ENCODE peak calls at places on chromosomes 13 and 19, in five cellular contexts. One of them, this sample, is unnamed.
A peak's percentile ranks its signal among the peaks of the same experiment; 100 is the strongest.

GRCh38 chr13:48443442-48444208 is 30.7 kb upstream of the LPAR6 start:
- DNase-seq in IMR-90: no peak
- DNase-seq in neuronal stem cell: no peak
- DNase-seq in A549: no peak
- DNase-seq in mesenchymal stem cell: no peak
- DNase-seq in this sample: no peak

GRCh38 chr19:30733826-30734550 is 361.8 kb downstream of the ZNF536 start:
- DNase-seq in IMR-90: no peak
- DNase-seq in neuronal stem cell: peak; percentile 12
- DNase-seq in A549: no peak
- DNase-seq in mesenchymal stem cell: no peak
- DNase-seq in this sample: no peak

GRCh38 chr19:56507446-56508281 is at the start of gene ZNF471:
- DNase-seq in IMR-90: peak; percentile 98
- DNase-seq in neuronal stem cell: peak; percentile 97
- DNase-seq in A549: peak; percentile 4
- DNase-seq in mesenchymal stem cell: peak; percentile 99
- DNase-seq in this sample: peak; percentile 99

GRCh38 chr13:26021516-26021915 is 30.3 kb downstream of the SHISA2 start:
- DNase-seq in IMR-90: no peak
- DNase-seq in neuronal stem cell: no peak
- DNase-seq in A549: no peak
- DNase-seq in mesenchymal stem cell: no peak
- DNase-seq in this sample: peak; percentile 51

GRCh38 chr13:49560270-49561063 is 24.9 kb downstream of the RCBTB1 start:
- DNase-seq in IMR-90: peak; percentile 79
- DNase-seq in neuronal stem cell: no peak
- DNase-seq in A549: peak; percentile 9
- DNase-seq in mesenchymal stem cell: peak; percentile 67
- DNase-seq in this sample: peak; percentile 20

GRCh38 chr19:38145627-38146026 is 78.4 kb downstream of the DPF1 start:
- DNase-seq in IMR-90: no peak
- DNase-seq in neuronal stem cell: no peak
- DNase-seq in A549: no peak
- DNase-seq in mesenchymal stem cell: no peak
- DNase-seq in this sample: peak; percentile 73

GRCh38 chr13:41652735-41653361 is 195.5 kb downstream of the RGCC start:
- DNase-seq in IMR-90: peak; percentile 79
- DNase-seq in neuronal stem cell: peak; percentile 12
- DNase-seq in A549: peak; percentile 7
- DNase-seq in mesenchymal stem cell: peak; percentile 64
- DNase-seq in this sample: peak; percentile 60

GRCh38 chr19:49809155-49809986 is 3.7 kb downstream of the FUZ start:
- DNase-seq in IMR-90: no peak
- DNase-seq in neuronal stem cell: no peak
- DNase-seq in A549: peak; percentile 60
- DNase-seq in mesenchymal stem cell: peak; percentile 42
- DNase-seq in this sample: no peak

GRCh38 chr13:101673360-101674105 is 221.1 kb downstream of the ITGBL1 start:
- DNase-seq in IMR-90: no peak
- DNase-seq in neuronal stem cell: no peak
- DNase-seq in A549: no peak
- DNase-seq in mesenchymal stem cell: no peak
- DNase-seq in this sample: no peak

GRCh38 chr19:35088514-35088913 is 27.1 kb upstream of the FXYD3 start:
- DNase-seq in IMR-90: peak; percentile 87
- DNase-seq in neuronal stem cell: no peak
- DNase-seq in A549: peak; percentile 51
- DNase-seq in mesenchymal stem cell: peak; percentile 87
- DNase-seq in this sample: peak; percentile 77

GRCh38 chr13:37618554-37618953 is 20.0 kb upstream of the POSTN start:
- DNase-seq in IMR-90: peak; percentile 84
- DNase-seq in neuronal stem cell: no peak
- DNase-seq in A549: no peak
- DNase-seq in mesenchymal stem cell: peak; percentile 50
- DNase-seq in this sample: peak; percentile 92

GRCh38 chr13:44869167-44869566 is 120.1 kb downstream of the NUFIP1 start:
- DNase-seq in IMR-90: no peak
- DNase-seq in neuronal stem cell: no peak
- DNase-seq in A549: no peak
- DNase-seq in mesenchymal stem cell: no peak
- DNase-seq in this sample: no peak

GRCh38 chr19:37778613-37779138 is 710 bp downstream of the ZNF573 start:
- DNase-seq in IMR-90: peak; percentile 0
- DNase-seq in neuronal stem cell: peak; percentile 1
- DNase-seq in A549: peak; percentile 40
- DNase-seq in mesenchymal stem cell: peak; percentile 16
- DNase-seq in this sample: peak; percentile 15

GRCh38 chr19:7917292-7918061 is 2.7 kb upstream of the SNAPC2 start:
- DNase-seq in IMR-90: peak; percentile 45
- DNase-seq in neuronal stem cell: no peak
- DNase-seq in A549: peak; percentile 65
- DNase-seq in mesenchymal stem cell: peak; percentile 71
- DNase-seq in this sample: peak; percentile 48

GRCh38 chr13:100633461-100633860 is 41.1 kb downstream of the TMTC4 start:
- DNase-seq in IMR-90: peak; percentile 96
- DNase-seq in neuronal stem cell: no peak
- DNase-seq in A549: no peak
- DNase-seq in mesenchymal stem cell: peak; percentile 32
- DNase-seq in this sample: peak; percentile 86

GRCh38 chr13:43537124-43537523 is 249.6 kb downstream of the ENOX1 start:
- DNase-seq in IMR-90: peak; percentile 31
- DNase-seq in neuronal stem cell: no peak
- DNase-seq in A549: no peak
- DNase-seq in mesenchymal stem cell: peak; percentile 58
- DNase-seq in this sample: no peak

GRCh38 chr13:51768378-51768921 is 35.5 kb downstream of the DHRS12 start:
- DNase-seq in IMR-90: no peak
- DNase-seq in neuronal stem cell: peak; percentile 18
- DNase-seq in A549: no peak
- DNase-seq in mesenchymal stem cell: no peak
- DNase-seq in this sample: no peak

GRCh38 chr19:35497406-35497805 is 7.1 kb upstream of the KRTDAP start:
- DNase-seq in IMR-90: no peak
- DNase-seq in neuronal stem cell: no peak
- DNase-seq in A549: no peak
- DNase-seq in mesenchymal stem cell: no peak
- DNase-seq in this sample: no peak

GRCh38 chr13:49914947-49915346 is 21.2 kb downstream of the SPRYD7 start:
- DNase-seq in IMR-90: no peak
- DNase-seq in neuronal stem cell: no peak
- DNase-seq in A549: no peak
- DNase-seq in mesenchymal stem cell: no peak
- DNase-seq in this sample: no peak

GRCh38 chr19:35908977-35909683 is 1.0 kb upstream of the TYROBP start:
- DNase-seq in IMR-90: no peak
- DNase-seq in neuronal stem cell: no peak
- DNase-seq in A549: no peak
- DNase-seq in mesenchymal stem cell: no peak
- DNase-seq in this sample: no peak

GRCh38 chr13:97004886-97005285 is 10.6 kb upstream of the OXGR1 start:
- DNase-seq in IMR-90: no peak
- DNase-seq in neuronal stem cell: no peak
- DNase-seq in A549: no peak
- DNase-seq in mesenchymal stem cell: no peak
- DNase-seq in this sample: no peak

GRCh38 chr19:32018014-32018413 is 327.4 kb upstream of the ZNF507 start:
- DNase-seq in IMR-90: no peak
- DNase-seq in neuronal stem cell: no peak
- DNase-seq in A549: no peak
- DNase-seq in mesenchymal stem cell: peak; percentile 37
- DNase-seq in this sample: peak; percentile 95

GRCh38 chr19:16338470-16339360 is 14.1 kb downstream of the KLF2 start:
- DNase-seq in IMR-90: peak; percentile 96
- DNase-seq in neuronal stem cell: no peak
- DNase-seq in A549: peak; percentile 66
- DNase-seq in mesenchymal stem cell: peak; percentile 87
- DNase-seq in this sample: peak; percentile 98

GRCh38 chr19:29605653-29606419 is at the start of gene POP4:
- DNase-seq in IMR-90: peak; percentile 94
- DNase-seq in neuronal stem cell: peak; percentile 95
- DNase-seq in A549: peak; percentile 100
- DNase-seq in mesenchymal stem cell: peak; percentile 95
- DNase-seq in this sample: peak; percentile 93

GRCh38 chr13:41506312-41506711 is 49.0 kb downstream of the RGCC start:
- DNase-seq in IMR-90: no peak
- DNase-seq in neuronal stem cell: no peak
- DNase-seq in A549: no peak
- DNase-seq in mesenchymal stem cell: peak; percentile 40
- DNase-seq in this sample: no peak

GRCh38 chr13:78732445-78733017 is 73.6 kb upstream of the OBI1 start:
- DNase-seq in IMR-90: no peak
- DNase-seq in neuronal stem cell: no peak
- DNase-seq in A549: no peak
- DNase-seq in mesenchymal stem cell: no peak
- DNase-seq in this sample: no peak

DNA sequence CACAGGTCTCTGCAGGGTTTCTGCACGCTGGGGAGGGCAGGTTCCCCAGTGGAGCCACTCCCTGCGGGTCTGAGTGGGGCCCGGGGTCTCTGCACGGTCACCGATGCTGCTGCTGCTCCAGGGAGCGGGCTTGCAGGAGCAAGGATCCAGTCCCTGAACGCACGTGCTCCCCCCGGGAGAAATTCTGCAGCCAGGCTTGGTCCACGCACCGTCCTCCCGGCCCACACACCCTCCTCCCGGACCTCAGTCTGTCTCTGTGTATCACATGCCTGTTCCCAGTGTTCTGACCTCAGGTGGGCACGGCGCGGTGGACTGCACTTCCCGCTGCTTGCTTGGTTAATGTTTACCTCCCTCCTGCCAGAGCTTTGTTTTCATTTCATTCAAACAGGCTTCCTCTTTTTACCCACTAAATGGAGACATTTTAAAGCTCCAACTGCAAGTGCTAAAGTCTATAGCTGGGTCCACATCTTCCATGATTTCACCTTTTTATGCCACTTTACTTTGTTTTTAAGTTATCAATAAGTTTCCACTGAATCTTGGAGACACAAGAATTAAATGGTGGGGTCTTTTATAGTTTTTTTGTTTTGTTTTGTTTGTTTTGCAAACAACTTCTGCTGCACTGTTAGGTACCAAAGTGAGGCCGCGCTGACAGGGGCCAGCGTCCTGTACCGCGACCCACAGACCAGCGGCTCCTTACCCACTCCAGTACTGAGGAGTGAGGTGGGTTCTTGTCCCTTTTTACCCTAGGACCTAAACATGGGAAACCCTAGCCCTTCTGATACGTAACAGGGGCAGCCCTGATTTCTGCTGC is 76.0 kb upstream of the MCF2L start:
- DNase-seq in IMR-90: no peak
- DNase-seq in neuronal stem cell: peak; percentile 18
- DNase-seq in A549: no peak
- DNase-seq in mesenchymal stem cell: no peak
- DNase-seq in this sample: no peak
- H3K4me2 ChIP-seq in IMR-90: no peak overlapping the region
- H3K4me2 ChIP-seq in neuronal stem cell: no peak overlapping the region
- H3K4me2 ChIP-seq in A549: peak overlapping the region; percentile 92
- H3K4me2 ChIP-seq in mesenchymal stem cell: peak overlapping the region; percentile 89
- H3K4me2 ChIP-seq in this sample: no peak overlapping the region

GRCh38 chr19:1181606-1182005 is 7.5 kb upstream of the SBNO2 start:
- DNase-seq in IMR-90: no peak
- DNase-seq in neuronal stem cell: no peak
- DNase-seq in A549: no peak
- DNase-seq in mesenchymal stem cell: no peak
- DNase-seq in this sample: no peak
- H3K4me2 ChIP-seq in IMR-90: no peak overlapping the region
- H3K4me2 ChIP-seq in neuronal stem cell: no peak overlapping the region
- H3K4me2 ChIP-seq in A549: peak overlapping the region; percentile 78
- H3K4me2 ChIP-seq in mesenchymal stem cell: no peak overlapping the region
- H3K4me2 ChIP-seq in this sample: no peak overlapping the region

GRCh38 chr13:109818136-109818535 is 31.8 kb upstream of the IRS2 start:
- DNase-seq in IMR-90: no peak
- DNase-seq in neuronal stem cell: no peak
- DNase-seq in A549: no peak
- DNase-seq in mesenchymal stem cell: no peak
- DNase-seq in this sample: no peak
- H3K4me2 ChIP-seq in IMR-90: no peak overlapping the region
- H3K4me2 ChIP-seq in neuronal stem cell: no peak overlapping the region
- H3K4me2 ChIP-seq in A549: no peak overlapping the region
- H3K4me2 ChIP-seq in mesenchymal stem cell: no peak overlapping the region
- H3K4me2 ChIP-seq in this sample: no peak overlapping the region

GRCh38 chr13:71867101-71867814 is at the start of gene DACH1:
- DNase-seq in IMR-90: peak; percentile 20
- DNase-seq in neuronal stem cell: peak; percentile 75
- DNase-seq in A549: no peak
- DNase-seq in mesenchymal stem cell: peak; percentile 98
- DNase-seq in this sample: peak; percentile 83
- H3K4me2 ChIP-seq in IMR-90: peak within 1 kb of the TSS; percentile 79
- H3K4me2 ChIP-seq in neuronal stem cell: peak within 1 kb of the TSS; percentile 78
- H3K4me2 ChIP-seq in A549: peak within 1 kb of the TSS; percentile 90
- H3K4me2 ChIP-seq in mesenchymal stem cell: peak within 1 kb of the TSS; percentile 100
- H3K4me2 ChIP-seq in this sample: peak within 1 kb of the TSS; percentile 94

DNA sequence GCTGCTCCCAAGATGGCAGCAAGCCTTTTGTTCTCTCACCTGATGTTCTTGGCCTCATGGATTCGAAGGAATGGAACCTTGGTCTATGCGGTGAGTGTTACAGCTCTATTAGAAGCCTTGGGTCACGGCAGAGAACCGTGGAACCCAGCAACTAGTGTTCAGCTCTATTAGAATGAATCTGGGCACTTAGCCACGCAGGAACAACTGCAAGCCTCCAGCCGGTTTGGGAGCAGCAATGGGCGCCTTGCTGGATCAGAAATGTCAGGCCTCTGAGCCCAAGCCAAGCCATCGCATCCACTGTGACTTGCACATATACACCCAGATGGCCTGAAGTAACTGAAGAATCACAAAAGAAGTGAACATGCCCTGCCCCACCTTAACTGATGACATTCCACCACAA is 1100.7 kb upstream of the PRR20A start:
- DNase-seq in IMR-90: no peak
- DNase-seq in neuronal stem cell: no peak
- DNase-seq in A549: no peak
- DNase-seq in mesenchymal stem cell: no peak
- DNase-seq in this sample: no peak
- H3K4me2 ChIP-seq in IMR-90: no peak overlapping the region
- H3K4me2 ChIP-seq in neuronal stem cell: no peak overlapping the region
- H3K4me2 ChIP-seq in A549: no peak overlapping the region
- H3K4me2 ChIP-seq in mesenchymal stem cell: no peak overlapping the region
- H3K4me2 ChIP-seq in this sample: no peak overlapping the region

GRCh38 chr19:43534811-43535761 is 2.1 kb downstream of the ZNF575 start:
- DNase-seq in IMR-90: peak; percentile 61
- DNase-seq in neuronal stem cell: peak; percentile 54
- DNase-seq in A549: peak; percentile 59
- DNase-seq in mesenchymal stem cell: peak; percentile 74
- DNase-seq in this sample: peak; percentile 60

GRCh38 chr19:43533546-43534304 is 737 bp downstream of the ZNF575 start:
- DNase-seq in IMR-90: peak; percentile 99
- DNase-seq in neuronal stem cell: peak; percentile 99
- DNase-seq in A549: peak; percentile 92
- DNase-seq in mesenchymal stem cell: peak; percentile 100
- DNase-seq in this sample: peak; percentile 100

GRCh38 chr19:43532962-43533545 is at the start of gene ZNF575:
- DNase-seq in IMR-90: peak; percentile 95
- DNase-seq in neuronal stem cell: peak; percentile 93
- DNase-seq in A549: peak; percentile 95
- DNase-seq in mesenchymal stem cell: peak; percentile 96
- DNase-seq in this sample: peak; percentile 97

GRCh38 chr19:43532571-43532961 is 422 bp upstream of the ZNF575 start:
- DNase-seq in IMR-90: no peak
- DNase-seq in neuronal stem cell: no peak
- DNase-seq in A549: peak; percentile 79
- DNase-seq in mesenchymal stem cell: no peak
- DNase-seq in this sample: no peak

GRCh38 chr19:43534305-43534612 is 1.3 kb downstream of the ZNF575 start:
- DNase-seq in IMR-90: no peak
- DNase-seq in neuronal stem cell: no peak
- DNase-seq in A549: no peak
- DNase-seq in mesenchymal stem cell: no peak
- DNase-seq in this sample: no peak
- H3K4me2 ChIP-seq in IMR-90: peak overlapping the region; percentile 44
- H3K4me2 ChIP-seq in neuronal stem cell: peak overlapping the region; percentile 65
- H3K4me2 ChIP-seq in A549: peak overlapping the region; percentile 91
- H3K4me2 ChIP-seq in mesenchymal stem cell: peak overlapping the region; percentile 52
- H3K4me2 ChIP-seq in this sample: peak overlapping the region; percentile 80